ENCODE peak calls at places on chromosomes 16 and 17, in five cellular contexts. O is cardiac fibroblast, P is A549, T is lung, D is suprapubic skin. M is an unnamed sample.

GRCh38 chr16:87409153-87409552 is 17.0 kb downstream of the MAP1LC3B start:
- DNase-seq in O (no peak), P (no peak), T (no peak), D (no peak), M (no peak)

GRCh38 chr16:13322357-13322756 is 421.0 kb downstream of the SHISA9 start:
- DNase-seq in O (no peak), P (no peak), T (no peak), D (no peak), M (no peak)

GRCh38 chr17:52158450-52159042 is at the start of gene CA10:
- DNase-seq in O (no peak), P (no peak), T (no peak), D (no peak), M (no peak)

GRCh38 chr17:42513686-42514085 is 22.4 kb upstream of the NAGLU start:
- DNase-seq in O (no peak), P (no peak), T (no peak), D (no peak), M (no peak)

GRCh38 chr17:79919164-79919585 is 79.9 kb upstream of the CBX4 start:
- DNase-seq in O (no peak), P (peak; percentile 74), T (peak; percentile 93), D (no peak), M (no peak)

GRCh38 chr17:13626703-13627102 is 25.0 kb upstream of the HS3ST3A1 start:
- DNase-seq in O (peak; percentile 71), P (no peak), T (no peak), D (no peak), M (no peak)

GRCh38 chr16:11563493-11564040 is 23.2 kb downstream of the LITAF start:
- DNase-seq in O (no peak), P (no peak), T (no peak), D (no peak), M (no peak)

GRCh38 chr17:8843344-8843743 is 24.1 kb downstream of the PIK3R6 start:
- DNase-seq in O (no peak), P (no peak), T (no peak), D (no peak), M (no peak)

GRCh38 chr16:34803683-34804416 is 1344.4 kb downstream of the TP53TG3F start:
- DNase-seq in O (no peak), P (no peak), T (no peak), D (peak; percentile 74), M (no peak)

GRCh38 chr17:17523001-17523713 is 27.0 kb upstream of the RASD1 start:
- DNase-seq in O (no peak), P (no peak), T (no peak), D (no peak), M (no peak)

GRCh38 chr17:68733241-68734176 is 132.3 kb upstream of the FAM20A start:
- DNase-seq in O (no peak), P (no peak), T (no peak), D (no peak), M (no peak)

GRCh38 chr17:78266771-78267170 is 35.3 kb downstream of the TMEM235 start:
- DNase-seq in O (no peak), P (no peak), T (no peak), D (no peak), M (no peak)

GRCh38 chr17:78268191-78268874 is 36.9 kb downstream of the TMEM235 start:
- DNase-seq in O (no peak), P (no peak), T (no peak), D (no peak), M (peak; percentile 70)

GRCh38 chr17:78268960-78269892 is 37.8 kb downstream of the TMEM235 start:
- DNase-seq in O (no peak), P (peak; percentile 43), T (no peak), D (no peak), M (peak; percentile 79)

GRCh38 chr17:78266231-78266631 is 34.8 kb downstream of the TMEM235 start:
- DNase-seq in O (no peak), P (no peak), T (no peak), D (no peak), M (no peak)

GRCh38 chr17:78267257-78268073 is 36.0 kb downstream of the TMEM235 start:
- DNase-seq in O (no peak), P (no peak), T (no peak), D (no peak), M (no peak)
- TF ChIP-seq CTCF in O (no peak), P (no peak), T (no peak), D (no peak), M (no peak)

DNA sequence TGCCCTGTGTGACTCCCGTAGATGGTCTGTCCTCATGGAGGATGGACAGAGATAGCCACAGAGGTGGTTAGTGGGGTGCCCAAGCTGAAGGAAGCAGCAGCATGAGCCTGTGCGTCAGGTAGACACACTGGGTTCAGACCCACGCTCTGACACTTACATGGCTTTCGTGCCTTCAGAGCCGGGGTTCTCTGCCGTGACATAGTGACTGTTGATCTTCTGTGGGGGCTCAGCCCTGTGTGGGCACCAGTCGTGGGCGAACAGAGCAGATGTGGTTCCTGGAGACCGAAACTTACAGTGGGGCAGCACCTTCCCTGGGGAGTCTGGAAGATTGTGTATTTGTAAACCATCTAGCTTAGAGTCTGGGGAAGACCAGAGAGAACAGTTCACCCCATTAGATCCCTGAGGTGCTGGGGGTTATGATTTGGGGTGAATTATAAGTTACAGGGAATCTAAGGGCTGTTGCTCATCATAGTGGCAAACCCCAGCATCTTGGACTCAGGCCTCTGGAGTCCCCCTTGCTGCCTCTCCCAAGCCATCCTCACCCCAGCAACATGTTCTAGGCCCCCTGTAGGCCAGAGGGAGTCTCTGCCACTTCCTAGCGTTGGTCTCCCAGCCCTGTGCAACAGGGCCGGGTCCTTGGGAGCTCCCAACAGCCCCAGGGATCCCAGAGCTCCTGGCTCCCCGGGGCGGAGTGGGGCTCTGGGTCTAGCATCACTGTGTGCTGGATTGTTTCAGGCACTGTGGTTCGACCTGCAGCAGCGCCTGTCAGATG is 28.6 kb downstream of the NECAB2 start:
- DNase-seq in O (no peak), P (no peak), T (no peak), D (no peak), M (no peak)
- TF ChIP-seq CTCF in O (no peak), P (no peak), T (no peak), D (no peak), M (no peak)

DNA sequence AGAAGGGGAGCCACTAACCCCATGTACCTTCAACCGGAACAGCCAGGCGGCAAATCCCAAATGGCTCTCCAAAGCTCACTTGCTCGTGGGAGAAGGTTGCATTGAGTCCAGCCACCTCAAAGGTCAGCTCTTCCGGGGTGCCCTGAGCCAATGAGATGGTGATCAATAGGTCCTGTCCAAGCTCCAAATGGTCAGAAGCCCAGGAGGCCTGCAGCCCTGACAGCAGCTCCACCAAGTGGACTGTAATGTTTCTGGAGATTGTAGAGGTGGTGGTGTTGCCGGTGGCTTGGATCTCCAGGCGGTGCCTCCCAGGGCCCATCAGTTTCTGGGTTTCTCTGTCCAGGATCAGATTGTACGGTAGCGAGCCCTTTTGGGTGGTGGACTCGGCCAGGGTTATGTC is 39.9 kb upstream of the BCO1 start:
- DNase-seq in O (peak; percentile 22), P (peak; percentile 40), T (no peak), D (no peak), M (no peak)
- TF ChIP-seq CTCF in O (peak; percentile 28), P (no peak), T (no peak), D (no peak), M (no peak)

GRCh38 chr16:17555176-17555575 is 84.4 kb upstream of the XYLT1 start:
- DNase-seq in O (peak; percentile 68), P (no peak), T (no peak), D (no peak), M (no peak)
- TF ChIP-seq CTCF in O (no peak), P (no peak), T (no peak), D (no peak), M (no peak)

DNA sequence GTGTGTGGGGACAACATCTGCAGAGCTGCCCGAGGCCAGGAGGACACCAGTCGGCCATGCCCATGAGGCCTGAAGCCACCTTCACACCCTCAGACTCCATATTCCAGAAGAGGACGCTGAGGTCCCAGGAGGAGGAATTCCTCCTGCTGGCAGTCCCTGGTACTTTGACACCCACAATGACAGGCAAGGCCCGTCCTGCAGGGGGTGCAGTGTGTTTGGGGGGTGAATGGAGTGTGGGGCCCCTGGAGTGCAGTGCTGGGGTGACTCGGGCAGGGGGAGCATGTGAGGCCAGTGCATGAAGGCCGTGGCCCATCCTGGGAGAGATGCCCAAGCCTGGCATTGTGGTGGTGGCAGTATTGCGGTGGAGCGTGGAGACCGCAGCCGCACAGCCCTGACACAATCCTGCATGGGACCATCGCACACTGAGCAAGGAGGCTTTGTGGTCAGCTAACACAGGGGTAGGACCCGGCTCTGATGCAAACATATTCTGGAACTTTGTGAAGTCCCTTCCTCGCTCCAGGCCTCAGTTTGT is 52.2 kb downstream of the ZDHHC7 start:
- DNase-seq in O (no peak), P (peak; percentile 56), T (no peak), D (no peak), M (no peak)
- TF ChIP-seq CTCF in O (peak; percentile 31), P (peak; percentile 18), T (no peak), D (no peak), M (peak; percentile 46)

DNA sequence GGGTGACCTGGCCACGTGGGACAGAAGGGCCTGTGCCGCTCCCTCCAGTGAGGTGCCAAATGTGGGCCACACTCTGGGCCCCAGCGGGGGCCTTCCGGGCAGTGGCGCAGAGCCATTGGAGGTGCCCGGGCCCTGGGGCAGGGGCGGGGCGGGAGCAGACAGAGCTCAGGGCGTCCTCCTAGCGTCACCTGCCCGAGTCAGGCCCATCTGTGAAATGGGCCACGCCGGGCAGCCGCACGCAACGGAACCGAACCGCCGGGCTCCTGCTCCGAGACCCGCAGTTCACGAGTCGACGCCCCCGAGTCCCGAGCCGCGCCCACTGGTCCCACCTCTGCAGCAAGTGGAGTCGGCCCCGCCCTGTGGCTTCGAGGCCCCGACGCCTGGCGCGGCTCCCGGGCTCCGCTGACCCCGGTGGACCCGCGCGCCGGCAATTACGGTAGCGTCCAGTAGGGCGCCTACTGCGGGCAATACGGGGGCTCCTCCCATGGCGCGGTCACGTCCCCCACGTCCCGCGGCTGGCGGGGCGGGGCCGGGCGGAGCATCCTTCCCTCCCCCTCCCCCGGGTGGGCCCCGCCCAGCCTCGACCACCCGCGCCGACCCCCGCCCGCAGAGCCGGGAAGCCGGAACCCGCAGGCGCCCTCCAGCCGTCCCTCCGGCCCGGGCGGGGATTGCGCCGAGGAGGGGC is 1.9 kb downstream of the SLC16A3 start:
- DNase-seq in O (peak; percentile 89), P (peak; percentile 92), T (peak; percentile 83), D (peak; percentile 93), M (no peak)
- TF ChIP-seq CTCF in O (peak; percentile 46), P (peak; percentile 12), T (no peak), D (peak; percentile 60), M (peak; percentile 73)

GRCh38 chr16:26453215-26453614 is 613.5 kb upstream of the C16orf82 start:
- DNase-seq in O (no peak), P (no peak), T (no peak), D (no peak), M (no peak)
- TF ChIP-seq CTCF in O (no peak), P (no peak), T (no peak), D (no peak), M (peak; percentile 51)

GRCh38 chr16:77364770-77365169 is 70.1 kb downstream of the ADAMTS18 start:
- DNase-seq in O (no peak), P (no peak), T (no peak), D (no peak), M (no peak)
- TF ChIP-seq CTCF in O (no peak), P (no peak), T (no peak), D (no peak), M (no peak)

GRCh38 chr16:680967-681745 is 946 bp downstream of the STUB1 start:
- DNase-seq in O (peak; percentile 63), P (peak; percentile 69), T (no peak), D (no peak), M (no peak)
- TF ChIP-seq CTCF in O (no peak), P (no peak), T (no peak), D (no peak), M (no peak)

M was measured in type B pancreatic cell.